ENCODE peak calls at places on chromosomes 1 and 21, in four cellular contexts. B, U, P and V are unnamed samples.

GRCh38 chr1:117590273-117590925 is 15.4 kb upstream of the TENT5C start:
- DNase-seq in B (peak), U (no peak), P (peak), V (no peak)

GRCh38 chr1:78073441-78073840 is 27.7 kb downstream of the GIPC2 start:
- DNase-seq in B (no peak), U (no peak), P (no peak), V (no peak)

GRCh38 chr1:54969879-54970278 is 10.5 kb upstream of the TMEM61 start:
- DNase-seq in B (no peak), U (no peak), P (no peak), V (no peak)

GRCh38 chr1:229657993-229658755 is 32.1 kb downstream of the URB2 start:
- DNase-seq in B (no peak), U (no peak), P (no peak), V (no peak)

GRCh38 chr1:1212780-1213152 is 1.2 kb downstream of the TNFRSF4 start:
- DNase-seq in B (peak), U (no peak), P (no peak), V (peak)

GRCh38 chr1:200330770-200331428 is 78.9 kb downstream of the ZNF281 start:
- DNase-seq in B (no peak), U (no peak), P (no peak), V (peak)

GRCh38 chr1:226051356-226051755 is 11.2 kb upstream of the H3-3A start:
- DNase-seq in B (no peak), U (no peak), P (no peak), V (no peak)

GRCh38 chr21:36909901-36910561 is 56.4 kb downstream of the HLCS start:
- DNase-seq in B (peak), U (peak), P (no peak), V (peak)

GRCh38 chr1:3858231-3858981 is 1.1 kb downstream of the DFFB start:
- DNase-seq in B (peak), U (peak), P (no peak), V (no peak)

GRCh38 chr1:43238104-43238503 is 31.7 kb upstream of the TMEM125 start:
- DNase-seq in B (peak), U (peak), P (peak), V (peak)

GRCh38 chr1:234505774-234506114 is 26.8 kb upstream of the TARBP1 start:
- DNase-seq in B (peak), U (no peak), P (no peak), V (no peak)

GRCh38 chr1:53603431-53603830 is 135.5 kb downstream of the GLIS1 start:
- DNase-seq in B (no peak), U (no peak), P (no peak), V (no peak)

GRCh38 chr1:161267332-161267731 is 8.8 kb downstream of the PCP4L1 start:
- DNase-seq in B (no peak), U (no peak), P (no peak), V (peak)

GRCh38 chr1:118928739-118929554 is 59.2 kb downstream of the TBX15 start:
- DNase-seq in B (peak), U (peak), P (no peak), V (no peak)

GRCh38 chr1:237838320-237838719 is 52.4 kb downstream of the ZP4 start:
- DNase-seq in B (no peak), U (no peak), P (no peak), V (no peak)

GRCh38 chr1:59375321-59376220 is 78.7 kb downstream of the FGGY start:
- DNase-seq in B (peak), U (peak), P (no peak), V (peak)

GRCh38 chr1:156809711-156810366 is 6.8 kb downstream of the SH2D2A start:
- DNase-seq in B (no peak), U (no peak), P (no peak), V (no peak)

GRCh38 chr1:216075339-216075738 is 347.9 kb downstream of the USH2A start:
- DNase-seq in B (peak), U (peak), P (peak), V (no peak)

GRCh38 chr1:30140566-30140965 is 582.8 kb downstream of the MATN1 start:
- DNase-seq in B (no peak), U (no peak), P (no peak), V (no peak)

GRCh38 chr1:171611306-171611705 is 10.7 kb upstream of the MYOCOS start:
- DNase-seq in B (peak), U (peak), P (no peak), V (no peak)

GRCh38 chr1:229124471-229125198 is 146.3 kb upstream of the RAB4A start:
- DNase-seq in B (no peak), U (no peak), P (no peak), V (no peak)

GRCh38 chr1:119327066-119327435 is 41.5 kb upstream of the HAO2 start:
- DNase-seq in B (no peak), U (peak), P (peak), V (no peak)

GRCh38 chr1:2494323-2494693 is 18.2 kb downstream of the PLCH2 start:
- DNase-seq in B (peak), U (peak), P (no peak), V (peak)

GRCh38 chr1:15626269-15626668 is 9.0 kb downstream of the DDI2 start:
- DNase-seq in B (no peak), U (no peak), P (no peak), V (no peak)

GRCh38 chr1:25743164-25744139 is 56.5 kb upstream of the SELENON start:
- DNase-seq in B (peak), U (peak), P (no peak), V (no peak)

GRCh38 chr1:6962956-6963915 is 178.0 kb downstream of the CAMTA1 start:
- DNase-seq in B (no peak), U (peak), P (peak), V (no peak)

GRCh38 chr1:198534540-198535413 is 5.7 kb downstream of the ATP6V1G3 start:
- DNase-seq in B (no peak), U (no peak), P (no peak), V (no peak)

GRCh38 chr1:27594542-27595510 is 9.1 kb downstream of the AHDC1 start:
- DNase-seq in B (peak), U (peak), P (no peak), V (peak)

GRCh38 chr1:54489627-54490240 is 58.3 kb upstream of the ACOT11 start:
- DNase-seq in B (no peak), U (no peak), P (no peak), V (no peak)

GRCh38 chr1:13541435-13542215 is 27.8 kb upstream of the LRRC38 start:
- DNase-seq in B (no peak), U (no peak), P (no peak), V (no peak)

GRCh38 chr1:192766009-192766625 is 42.7 kb upstream of the RGS2 start:
- DNase-seq in B (peak), U (peak), P (no peak), V (no peak)

GRCh38 chr1:31803610-31804009 is 12.2 kb downstream of the SPOCD1 start:
- DNase-seq in B (no peak), U (no peak), P (no peak), V (no peak)

DNA sequence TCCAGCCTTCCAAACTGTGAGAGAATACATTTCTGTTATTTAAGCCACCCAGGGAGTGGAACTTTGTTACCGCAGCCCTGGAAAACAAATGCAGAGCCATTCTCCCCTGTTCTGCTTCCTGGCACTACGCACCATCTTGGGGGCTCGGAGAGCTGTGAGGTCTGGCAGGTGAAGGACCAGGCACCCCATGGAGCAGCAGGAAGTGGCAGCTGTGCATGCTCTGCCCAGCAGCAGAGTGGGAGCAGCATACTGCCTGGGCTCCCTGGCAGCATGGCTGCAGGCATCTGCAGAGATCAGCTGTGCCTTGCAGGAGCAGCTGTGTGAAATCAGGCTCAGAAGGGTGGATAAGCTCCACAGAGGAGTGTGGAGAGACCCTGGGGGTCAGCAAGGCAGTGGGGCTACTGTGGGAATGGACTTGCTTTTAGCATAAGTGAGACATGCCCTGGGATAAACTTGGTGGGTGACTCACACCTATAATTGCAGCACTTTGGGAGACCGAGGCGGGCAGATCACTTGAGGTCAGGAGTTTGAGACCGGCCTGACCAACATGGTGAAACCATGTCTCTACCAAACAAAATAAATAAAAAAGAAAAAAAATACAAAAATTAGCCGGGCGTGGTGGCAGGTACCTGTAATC is 17.7 kb upstream of the ZSCAN20 start:
- DNase-seq in B (no peak), U (peak), P (no peak), V (peak)
- H2AFZ ChIP-seq in B (peak), U (no peak), P (no peak), V (no peak)

DNA sequence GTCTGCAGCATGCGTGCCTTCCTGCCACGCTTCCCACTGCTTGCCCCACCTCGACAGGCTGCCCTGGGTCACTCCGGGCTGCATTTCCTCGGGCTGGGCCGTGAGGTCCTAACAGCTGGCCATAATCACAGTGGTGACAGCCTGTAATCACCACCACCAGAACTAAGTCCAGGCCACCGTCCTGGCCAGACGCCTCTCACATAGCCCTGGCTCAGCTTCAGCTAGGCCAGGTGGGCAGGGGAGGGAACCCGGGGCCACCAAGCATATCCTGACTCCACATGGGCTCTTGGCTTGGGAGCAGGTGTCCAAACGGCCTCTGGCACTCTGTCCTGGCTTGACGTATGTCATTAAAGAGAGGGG is 229.5 kb downstream of the TRABD2B start:
- DNase-seq in B (no peak), U (no peak), P (no peak), V (no peak)
- H2AK5ac ChIP-seq in B (no peak), U (no peak), P (no peak), V (no peak)

DNA sequence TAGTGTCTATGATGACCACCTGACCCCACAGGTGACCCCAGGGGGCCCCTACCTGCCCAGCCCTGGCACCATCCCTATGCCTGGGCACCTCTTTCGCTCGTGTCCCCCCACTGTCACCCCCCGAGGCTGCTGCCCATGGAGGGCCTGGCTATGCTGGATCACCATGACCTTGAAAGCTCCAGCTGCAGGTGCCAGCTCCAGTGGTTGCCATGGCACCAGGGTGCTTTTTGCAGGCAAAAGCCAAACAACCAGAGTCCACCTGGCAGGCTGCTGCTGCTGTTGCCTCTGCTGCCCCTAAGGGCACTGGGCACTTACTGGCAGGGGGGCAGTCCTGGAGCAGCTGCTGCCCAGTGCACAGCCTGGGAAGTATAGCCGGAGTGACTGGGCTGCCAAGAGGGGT is 21.7 kb downstream of the ETNK2 start:
- DNase-seq in B (no peak), U (peak), P (peak), V (no peak)
- H2AFZ ChIP-seq in B (no peak), U (no peak), P (no peak), V (no peak)

GRCh38 chr1:5598824-5599395 is 393.3 kb downstream of the NPHP4 start:
- DNase-seq in B (no peak), U (no peak), P (peak), V (no peak)

GRCh38 chr1:5599541-5599940 is 392.7 kb downstream of the NPHP4 start:
- DNase-seq in B (no peak), U (no peak), P (peak), V (no peak)

GRCh38 chr1:5597991-5598823 is 394.0 kb downstream of the NPHP4 start:
- DNase-seq in B (no peak), U (no peak), P (peak), V (no peak)

GRCh38 chr1:5603353-5604104 is 388.7 kb downstream of the NPHP4 start:
- DNase-seq in B (no peak), U (no peak), P (no peak), V (no peak)

DNA sequence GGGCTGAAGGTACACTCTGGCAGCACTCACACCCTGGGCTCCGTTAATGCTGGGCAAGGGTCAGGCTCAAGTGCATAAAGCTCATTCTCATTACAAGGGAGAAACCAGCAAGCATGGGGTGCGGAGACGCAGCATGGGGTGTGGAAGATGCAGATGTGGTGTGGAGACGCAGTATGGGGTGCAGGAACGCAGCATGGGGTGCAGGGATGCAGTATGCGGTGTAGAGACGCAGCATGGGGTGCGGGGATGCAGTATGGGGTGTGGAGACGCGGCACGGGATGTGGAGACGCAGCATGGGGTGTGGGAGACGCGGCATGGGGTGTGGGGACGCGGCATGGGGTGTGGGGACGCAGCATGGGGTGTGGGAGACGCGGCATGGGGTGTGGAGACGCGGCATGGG is 390.7 kb downstream of the NPHP4 start:
- DNase-seq in B (no peak), U (no peak), P (no peak), V (no peak)
- H2AK5ac ChIP-seq in B (no peak), U (no peak), P (no peak), V (no peak)

GRCh38 chr1:47412437-47412836 is 3.6 kb upstream of the FOXE3 start:
- DNase-seq in B (no peak), U (no peak), P (no peak), V (no peak)
- H2AFZ ChIP-seq in B (no peak), U (no peak), P (no peak), V (no peak)

GRCh38 chr1:219909476-219909875 is 18.9 kb downstream of the SLC30A10 start:
- DNase-seq in B (no peak), U (no peak), P (no peak), V (no peak)

GRCh38 chr1:219907772-219908070 is 20.6 kb downstream of the SLC30A10 start:
- DNase-seq in B (no peak), U (no peak), P (no peak), V (no peak)

GRCh38 chr1:219910716-219911115 is 17.6 kb downstream of the SLC30A10 start:
- DNase-seq in B (no peak), U (no peak), P (no peak), V (no peak)

GRCh38 chr1:219906924-219907771 is 21.2 kb downstream of the SLC30A10 start:
- DNase-seq in B (no peak), U (no peak), P (no peak), V (no peak)

GRCh38 chr1:219908170-219908569 is 20.2 kb downstream of the SLC30A10 start:
- DNase-seq in B (no peak), U (no peak), P (no peak), V (no peak)
- H2AK5ac ChIP-seq in B (no peak), U (no peak), P (no peak), V (no peak)

DNA sequence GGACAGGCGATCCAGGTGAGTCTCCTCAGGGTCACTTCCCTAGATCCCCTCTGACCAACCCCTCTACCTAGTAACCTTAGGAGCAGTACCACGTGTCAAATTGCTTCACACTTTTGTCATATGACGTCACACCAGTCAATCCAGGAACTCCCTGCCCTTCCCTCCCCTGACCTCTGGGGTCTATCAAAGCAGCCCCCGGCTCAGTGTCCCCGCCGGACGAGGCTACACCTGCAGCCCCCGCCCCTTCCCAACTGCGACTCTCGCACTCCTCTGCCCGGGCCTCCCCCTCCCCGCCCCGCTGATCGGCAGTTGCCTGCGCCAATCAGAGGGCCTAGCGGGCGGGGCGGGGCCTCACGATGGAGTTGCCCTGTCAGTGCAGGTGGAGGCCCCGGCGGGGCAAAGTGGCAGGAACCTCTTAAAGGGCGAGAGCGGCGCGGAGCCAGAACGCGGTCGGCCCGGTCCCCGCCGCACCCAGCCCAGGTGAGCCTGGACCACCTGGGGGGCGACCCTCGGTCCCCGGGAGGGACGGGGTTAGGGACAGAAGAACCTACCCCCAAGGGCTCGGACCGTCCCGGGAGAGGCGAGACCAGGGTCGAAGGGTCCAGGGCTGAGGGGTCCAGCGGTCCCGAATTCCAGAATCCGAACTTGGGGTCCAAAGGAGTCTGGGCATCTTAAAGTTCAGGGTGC is 27.5 kb upstream of the EPB41 start:
- DNase-seq in B (peak), U (peak), P (peak), V (peak)
- H2AFZ ChIP-seq in B (peak), U (peak), P (no peak), V (peak)